ENCODE peak calls at places on chromosomes 5 and 9, in six cellular contexts. One of them, this sample, is unnamed.

GRCh38 chr9:113477058-113477457 is 13.5 kb downstream of the RGS3 start:
- DNase-seq in Peyer's patch: no peak
- DNase-seq in H7: no peak
- DNase-seq in tibial nerve: no peak
- DNase-seq in PC-9: no peak
- DNase-seq in tibial artery: no peak
- DNase-seq in this sample: no peak

GRCh38 chr5:89087128-89087527 is 204.1 kb upstream of the MEF2C start:
- DNase-seq in PC-9: no peak
- DNase-seq in tibial artery: no peak
- DNase-seq in H7: no peak
- DNase-seq in Peyer's patch: no peak
- DNase-seq in tibial nerve: no peak
- DNase-seq in this sample: no peak

GRCh38 chr5:83387041-83387440 is 84.5 kb upstream of the VCAN start:
- DNase-seq in Peyer's patch: no peak
- DNase-seq in tibial nerve: no peak
- DNase-seq in tibial artery: no peak
- DNase-seq in PC-9: no peak
- DNase-seq in H7: peak
- DNase-seq in this sample: no peak

GRCh38 chr9:135993840-135994776 is 32.9 kb upstream of the UBAC1 start:
- DNase-seq in PC-9: no peak
- DNase-seq in H7: peak
- DNase-seq in tibial nerve: no peak
- DNase-seq in tibial artery: no peak
- DNase-seq in Peyer's patch: no peak
- DNase-seq in this sample: no peak

GRCh38 chr5:9149988-9150387 is 395.9 kb downstream of the SEMA5A start:
- DNase-seq in H7: no peak
- DNase-seq in Peyer's patch: no peak
- DNase-seq in tibial nerve: no peak
- DNase-seq in tibial artery: no peak
- DNase-seq in PC-9: no peak
- DNase-seq in this sample: no peak

GRCh38 chr9:91534374-91534773 is 110.7 kb upstream of the NFIL3 start:
- DNase-seq in tibial nerve: no peak
- DNase-seq in H7: no peak
- DNase-seq in Peyer's patch: no peak
- DNase-seq in tibial artery: no peak
- DNase-seq in PC-9: no peak
- DNase-seq in this sample: no peak

GRCh38 chr5:141778211-141778610 is 96.2 kb upstream of the ARAP3 start:
- DNase-seq in H7: peak
- DNase-seq in tibial artery: no peak
- DNase-seq in tibial nerve: no peak
- DNase-seq in PC-9: peak
- DNase-seq in Peyer's patch: no peak
- DNase-seq in this sample: no peak

GRCh38 chr9:78357165-78357873 is 60.4 kb downstream of the PSAT1 start:
- DNase-seq in tibial artery: no peak
- DNase-seq in PC-9: no peak
- DNase-seq in tibial nerve: no peak
- DNase-seq in H7: peak
- DNase-seq in Peyer's patch: no peak
- DNase-seq in this sample: no peak

GRCh38 chr9:92633879-92634278 is 36.1 kb downstream of the IPPK start:
- DNase-seq in H7: no peak
- DNase-seq in Peyer's patch: peak
- DNase-seq in PC-9: no peak
- DNase-seq in tibial artery: peak
- DNase-seq in tibial nerve: no peak
- DNase-seq in this sample: peak

GRCh38 chr9:124285903-124286291 is 28.1 kb downstream of the NEK6 start:
- DNase-seq in PC-9: no peak
- DNase-seq in tibial artery: peak
- DNase-seq in Peyer's patch: peak
- DNase-seq in H7: no peak
- DNase-seq in tibial nerve: peak
- DNase-seq in this sample: peak

GRCh38 chr9:37953775-37954437 is 50.0 kb upstream of the SLC25A51 start:
- DNase-seq in H7: no peak
- DNase-seq in PC-9: peak
- DNase-seq in Peyer's patch: no peak
- DNase-seq in tibial nerve: no peak
- DNase-seq in tibial artery: no peak
- DNase-seq in this sample: no peak

GRCh38 chr5:128349044-128349629 is 188.9 kb downstream of the FBN2 start:
- DNase-seq in Peyer's patch: peak
- DNase-seq in PC-9: peak
- DNase-seq in H7: no peak
- DNase-seq in tibial nerve: no peak
- DNase-seq in tibial artery: no peak
- DNase-seq in this sample: no peak

GRCh38 chr5:71830626-71831539 is 111.8 kb downstream of the CARTPT start:
- DNase-seq in Peyer's patch: peak
- DNase-seq in tibial nerve: peak
- DNase-seq in PC-9: peak
- DNase-seq in tibial artery: peak
- DNase-seq in H7: peak
- DNase-seq in this sample: peak

GRCh38 chr5:53481887-53482716 is 1.7 kb downstream of the FST start:
- DNase-seq in tibial artery: peak
- DNase-seq in H7: peak
- DNase-seq in PC-9: peak
- DNase-seq in tibial nerve: peak
- DNase-seq in Peyer's patch: peak
- DNase-seq in this sample: peak

GRCh38 chr9:18490591-18491370 is 16.8 kb downstream of the ADAMTSL1 start:
- DNase-seq in H7: no peak
- DNase-seq in Peyer's patch: no peak
- DNase-seq in PC-9: no peak
- DNase-seq in tibial nerve: no peak
- DNase-seq in tibial artery: peak
- DNase-seq in this sample: peak

GRCh38 chr5:176144508-176144907 is 93.7 kb upstream of the SIMC1 start:
- DNase-seq in PC-9: no peak
- DNase-seq in tibial nerve: no peak
- DNase-seq in H7: no peak
- DNase-seq in Peyer's patch: no peak
- DNase-seq in tibial artery: no peak
- DNase-seq in this sample: no peak

GRCh38 chr5:40374853-40375252 is 304.9 kb upstream of the PTGER4 start:
- DNase-seq in tibial artery: no peak
- DNase-seq in H7: no peak
- DNase-seq in PC-9: no peak
- DNase-seq in Peyer's patch: no peak
- DNase-seq in tibial nerve: no peak
- DNase-seq in this sample: no peak

GRCh38 chr5:96843140-96843539 is 33.2 kb upstream of the ERAP2 start:
- DNase-seq in Peyer's patch: no peak
- DNase-seq in tibial artery: no peak
- DNase-seq in PC-9: no peak
- DNase-seq in tibial nerve: no peak
- DNase-seq in H7: no peak
- DNase-seq in this sample: no peak

GRCh38 chr5:14265574-14265973 is 122.4 kb downstream of the TRIO start:
- DNase-seq in tibial nerve: no peak
- DNase-seq in H7: no peak
- DNase-seq in Peyer's patch: no peak
- DNase-seq in tibial artery: no peak
- DNase-seq in PC-9: peak
- DNase-seq in this sample: no peak

GRCh38 chr5:9284781-9285307 is 261.0 kb downstream of the SEMA5A start:
- DNase-seq in tibial artery: no peak
- DNase-seq in Peyer's patch: no peak
- DNase-seq in tibial nerve: no peak
- DNase-seq in H7: no peak
- DNase-seq in PC-9: no peak
- DNase-seq in this sample: no peak

GRCh38 chr9:5408596-5408995 is 29.1 kb downstream of the PLGRKT start:
- DNase-seq in H7: no peak
- DNase-seq in Peyer's patch: no peak
- DNase-seq in tibial nerve: no peak
- DNase-seq in PC-9: no peak
- DNase-seq in tibial artery: no peak
- DNase-seq in this sample: no peak

GRCh38 chr5:32734822-32735378 is 23.8 kb downstream of the NPR3 start:
- DNase-seq in H7: peak
- DNase-seq in tibial nerve: no peak
- DNase-seq in Peyer's patch: no peak
- DNase-seq in tibial artery: no peak
- DNase-seq in PC-9: no peak
- DNase-seq in this sample: no peak

GRCh38 chr5:163595851-163596399 is 90.5 kb downstream of the MAT2B start:
- DNase-seq in H7: no peak
- DNase-seq in PC-9: no peak
- DNase-seq in Peyer's patch: no peak
- DNase-seq in tibial nerve: no peak
- DNase-seq in tibial artery: no peak
- DNase-seq in this sample: no peak

GRCh38 chr9:12554636-12555035 is 138.5 kb upstream of the TYRP1 start:
- DNase-seq in tibial artery: no peak
- DNase-seq in PC-9: no peak
- DNase-seq in tibial nerve: no peak
- DNase-seq in H7: no peak
- DNase-seq in Peyer's patch: no peak
- DNase-seq in this sample: no peak

GRCh38 chr9:75974006-75974766 is 83.7 kb downstream of the PCSK5 start:
- DNase-seq in tibial artery: no peak
- DNase-seq in tibial nerve: no peak
- DNase-seq in PC-9: no peak
- DNase-seq in Peyer's patch: no peak
- DNase-seq in H7: no peak
- DNase-seq in this sample: no peak

GRCh38 chr5:14032944-14033343 is 88.5 kb upstream of the DNAH5 start:
- DNase-seq in tibial artery: no peak
- DNase-seq in tibial nerve: no peak
- DNase-seq in H7: no peak
- DNase-seq in Peyer's patch: no peak
- DNase-seq in PC-9: peak
- DNase-seq in this sample: no peak

GRCh38 chr5:7415123-7415522 is 19.2 kb downstream of the ADCY2 start:
- DNase-seq in H7: no peak
- DNase-seq in tibial artery: no peak
- DNase-seq in PC-9: no peak
- DNase-seq in Peyer's patch: no peak
- DNase-seq in tibial nerve: no peak
- DNase-seq in this sample: no peak

GRCh38 chr5:35230043-35230611 is at the start of gene PRLR:
- DNase-seq in tibial artery: peak
- DNase-seq in H7: peak
- DNase-seq in PC-9: no peak
- DNase-seq in Peyer's patch: peak
- DNase-seq in tibial nerve: no peak
- DNase-seq in this sample: peak

GRCh38 chr5:114223866-114224265 is 138.0 kb upstream of the KCNN2 start:
- DNase-seq in PC-9: no peak
- DNase-seq in Peyer's patch: no peak
- DNase-seq in tibial artery: no peak
- DNase-seq in tibial nerve: no peak
- DNase-seq in H7: peak
- DNase-seq in this sample: no peak

GRCh38 chr5:77973253-77973609 is 197.1 kb upstream of the TBCA start:
- DNase-seq in tibial artery: no peak
- DNase-seq in Peyer's patch: no peak
- DNase-seq in H7: peak
- DNase-seq in tibial nerve: no peak
- DNase-seq in PC-9: no peak
- DNase-seq in this sample: no peak
- H3K4me3 ChIP-seq in tibial artery: no peak
- H3K4me3 ChIP-seq in Peyer's patch: no peak
- H3K4me3 ChIP-seq in H7: peak
- H3K4me3 ChIP-seq in tibial nerve: no peak
- H3K4me3 ChIP-seq in PC-9: no peak
- H3K4me3 ChIP-seq in this sample: no peak

GRCh38 chr5:17277907-17278306 is 60.5 kb downstream of the BASP1 start:
- DNase-seq in Peyer's patch: no peak
- DNase-seq in tibial artery: no peak
- DNase-seq in H7: no peak
- DNase-seq in PC-9: no peak
- DNase-seq in tibial nerve: no peak
- DNase-seq in this sample: no peak

GRCh38 chr5:17279487-17279886 is 62.1 kb downstream of the BASP1 start:
- DNase-seq in tibial nerve: no peak
- DNase-seq in Peyer's patch: no peak
- DNase-seq in tibial artery: no peak
- DNase-seq in H7: no peak
- DNase-seq in PC-9: no peak
- DNase-seq in this sample: no peak

GRCh38 chr5:17278931-17279330 is 61.5 kb downstream of the BASP1 start:
- DNase-seq in H7: no peak
- DNase-seq in tibial artery: no peak
- DNase-seq in tibial nerve: no peak
- DNase-seq in Peyer's patch: no peak
- DNase-seq in PC-9: no peak
- DNase-seq in this sample: no peak

GRCh38 chr5:17282283-17283120 is 65.1 kb downstream of the BASP1 start:
- DNase-seq in H7: no peak
- DNase-seq in PC-9: no peak
- DNase-seq in Peyer's patch: peak
- DNase-seq in tibial nerve: no peak
- DNase-seq in tibial artery: no peak
- DNase-seq in this sample: no peak

GRCh38 chr5:17283121-17283415 is 65.6 kb downstream of the BASP1 start:
- DNase-seq in tibial nerve: no peak
- DNase-seq in H7: no peak
- DNase-seq in tibial artery: no peak
- DNase-seq in PC-9: no peak
- DNase-seq in Peyer's patch: no peak
- DNase-seq in this sample: no peak
- H3K4me3 ChIP-seq in tibial nerve: no peak
- H3K4me3 ChIP-seq in H7: no peak
- H3K4me3 ChIP-seq in tibial artery: no peak
- H3K4me3 ChIP-seq in PC-9: no peak
- H3K4me3 ChIP-seq in Peyer's patch: no peak
- H3K4me3 ChIP-seq in this sample: no peak

DNA sequence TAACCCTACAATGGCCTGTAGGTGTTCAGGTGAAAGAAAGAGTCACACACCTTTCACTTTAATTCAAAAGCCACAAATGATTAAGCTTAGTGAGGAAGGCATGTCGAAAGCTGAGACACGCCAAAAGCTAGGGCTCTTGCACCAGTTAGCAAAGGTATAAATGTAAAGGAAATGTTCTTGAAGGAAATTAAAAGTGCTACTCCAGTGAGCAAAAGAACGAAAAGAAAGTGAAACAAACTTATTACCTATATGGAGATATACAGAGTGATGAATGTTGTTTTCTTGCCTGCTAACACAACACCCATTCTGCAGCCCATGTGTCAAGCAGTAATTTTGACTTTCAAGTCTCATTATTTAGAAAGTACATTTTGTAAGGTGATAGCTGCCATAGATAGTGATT is 254.2 kb upstream of the SLC24A2 start:
- DNase-seq in H7: no peak
- DNase-seq in Peyer's patch: no peak
- DNase-seq in tibial artery: no peak
- DNase-seq in PC-9: no peak
- DNase-seq in tibial nerve: no peak
- DNase-seq in this sample: no peak
- H3K4me3 ChIP-seq in H7: no peak
- H3K4me3 ChIP-seq in Peyer's patch: no peak
- H3K4me3 ChIP-seq in tibial artery: no peak
- H3K4me3 ChIP-seq in PC-9: no peak
- H3K4me3 ChIP-seq in tibial nerve: no peak
- H3K4me3 ChIP-seq in this sample: no peak

GRCh38 chr9:1332161-1332560 is 282.0 kb downstream of the DMRT2 start:
- DNase-seq in Peyer's patch: no peak
- DNase-seq in PC-9: no peak
- DNase-seq in tibial artery: no peak
- DNase-seq in tibial nerve: no peak
- DNase-seq in H7: no peak
- DNase-seq in this sample: no peak
- H3K4me3 ChIP-seq in Peyer's patch: no peak
- H3K4me3 ChIP-seq in PC-9: no peak
- H3K4me3 ChIP-seq in tibial artery: no peak
- H3K4me3 ChIP-seq in tibial nerve: no peak
- H3K4me3 ChIP-seq in H7: no peak
- H3K4me3 ChIP-seq in this sample: no peak